ENCODE peak calls at places on chromosome 12, in four cellular contexts. P is retinal pigment epithelial cell, G is T follicular helper cell, K is heart left ventricle. L is an unnamed sample.
A peak's percentile ranks its signal among the peaks of the same experiment; 100 is the strongest.

GRCh38 chr12:17020765-17021164 is 414.8 kb upstream of the LMO3 start:
- DNase-seq in P (no peak), G (no peak), K (no peak), L (no peak)

GRCh38 chr12:52204095-52204930 is 12.5 kb upstream of the KRT80 start:
- DNase-seq in P (no peak), G (no peak), K (no peak), L (no peak)

GRCh38 chr12:126055521-126055920 is 990.3 kb downstream of the AACS start:
- DNase-seq in P (no peak), G (no peak), K (no peak), L (no peak)

GRCh38 chr12:109581856-109582255 is 8.3 kb downstream of the MVK start:
- DNase-seq in P (no peak), G (no peak), K (no peak), L (no peak)

GRCh38 chr12:69569236-69569635 is 16.0 kb upstream of the CCT2 start:
- DNase-seq in P (no peak), G (no peak), K (no peak), L (no peak)

GRCh38 chr12:105067511-105068031 is 16.7 kb downstream of the ALDH1L2 start:
- DNase-seq in P (no peak), G (no peak), K (no peak), L (no peak)

GRCh38 chr12:108649668-108650067 is 16.0 kb upstream of the SELPLG start:
- DNase-seq in P (no peak), G (no peak), K (no peak), L (no peak)

GRCh38 chr12:90261283-90261682 is 552.6 kb upstream of the ATP2B1 start:
- DNase-seq in P (no peak), G (no peak), K (no peak), L (no peak)

GRCh38 chr12:51262758-51263177 is 7.4 kb downstream of the SMAGP start:
- DNase-seq in P (no peak), G (no peak), K (no peak), L (no peak)

GRCh38 chr12:12718382-12718761 is 1.2 kb downstream of the CDKN1B start:
- DNase-seq in P (no peak), G (no peak), K (no peak), L (no peak)

GRCh38 chr12:66612053-66612775 is 66.7 kb downstream of the GRIP1 start:
- DNase-seq in P (no peak), G (no peak), K (no peak), L (no peak)

GRCh38 chr12:87953257-87953860 is 75.8 kb downstream of the C12orf50 start:
- DNase-seq in P (no peak), G (no peak), K (no peak), L (no peak)

GRCh38 chr12:62879691-62880090 is 55.3 kb downstream of the PPM1H start:
- DNase-seq in P (no peak), G (no peak), K (no peak), L (no peak)

GRCh38 chr12:113464852-113465719 is 6.6 kb downstream of the LHX5 start:
- DNase-seq in P (no peak), G (no peak), K (no peak), L (no peak)

GRCh38 chr12:64825143-64826011 is 930 bp downstream of the TBC1D30 start:
- DNase-seq in P (no peak), G (no peak), K (no peak), L (no peak)

GRCh38 chr12:100404769-100405407 is 48.0 kb downstream of the SLC17A8 start:
- DNase-seq in P (no peak), G (peak; percentile 3), K (no peak), L (peak; percentile 3)

GRCh38 chr12:111578276-111578970 is 20.7 kb downstream of the ATXN2 start:
- DNase-seq in P (no peak), G (no peak), K (no peak), L (no peak)

GRCh38 chr12:108854055-108854452 is 3.3 kb downstream of the SSH1 start:
- DNase-seq in P (no peak), G (no peak), K (no peak), L (no peak)

GRCh38 chr12:78584695-78585094 is 279.9 kb upstream of the SYT1 start:
- DNase-seq in P (no peak), G (no peak), K (no peak), L (no peak)

GRCh38 chr12:81558031-81558430 is 201.1 kb downstream of the PPFIA2 start:
- DNase-seq in P (peak; percentile 48), G (no peak), K (no peak), L (no peak)

GRCh38 chr12:51430196-51430895 is 5.7 kb downstream of the SLC4A8 start:
- DNase-seq in P (no peak), G (no peak), K (no peak), L (no peak)

GRCh38 chr12:120853188-120853587 is 51.0 kb downstream of the SPPL3 start:
- DNase-seq in P (no peak), G (no peak), K (no peak), L (no peak)

GRCh38 chr12:129659927-129660326 is 243.9 kb downstream of the TMEM132D start:
- DNase-seq in P (peak; percentile 94), G (no peak), K (no peak), L (no peak)

GRCh38 chr12:132474237-132474741 is 15.7 kb upstream of the FBRSL1 start:
- DNase-seq in P (no peak), G (peak; percentile 28), K (peak; percentile 24), L (peak; percentile 37)

GRCh38 chr12:131693149-131693548 is 17.7 kb upstream of the SFSWAP start:
- DNase-seq in P (no peak), G (no peak), K (no peak), L (no peak)

GRCh38 chr12:75894965-75895754 is 136.4 kb downstream of the PHLDA1 start:
- DNase-seq in P (no peak), G (no peak), K (no peak), L (no peak)

GRCh38 chr12:118377005-118377890 is 893 bp downstream of the SUDS3 start:
- DNase-seq in P (no peak), G (no peak), K (no peak), L (no peak)

GRCh38 chr12:81295286-81295685 is 217.4 kb downstream of the ACSS3 start:
- DNase-seq in P (no peak), G (no peak), K (no peak), L (no peak)